ENCODE peak calls at places on chromosome 22, in five cellular contexts. H is RWPE1, R is NB4, A is cardiac fibroblast, F is sigmoid colon. O is an unnamed sample.

GRCh38 chr22:33166206-33166605 is 108.0 kb upstream of the SYN3 start:
- DNase-seq in F (no peak), A (no peak), H (no peak), R (peak), O (no peak)

GRCh38 chr22:30822216-30823014 is 127.7 kb downstream of the OSBP2 start:
- DNase-seq in F (no peak), A (no peak), R (no peak), H (peak), O (no peak)

GRCh38 chr22:46659059-46659790 is 39.0 kb downstream of the GRAMD4 start:
- DNase-seq in F (no peak), A (no peak), H (no peak), R (no peak), O (no peak)

GRCh38 chr22:32761251-32761903 is 40.1 kb upstream of the TIMP3 start:
- DNase-seq in A (no peak), F (no peak), R (no peak), H (no peak), O (no peak)

GRCh38 chr22:42990131-42990838 is 24.7 kb downstream of the PACSIN2 start:
- DNase-seq in A (peak), R (peak), F (peak), H (peak), O (no peak)

GRCh38 chr22:19948057-19948760 is 6.6 kb upstream of the TXNRD2 start:
- DNase-seq in H (no peak), F (no peak), R (no peak), A (no peak), O (no peak)

GRCh38 chr22:27918351-27919221 is 470 bp downstream of the PITPNB start:
- DNase-seq in F (peak), A (peak), R (peak), H (peak), O (peak)

GRCh38 chr22:47012589-47013365 is 250.3 kb downstream of the TBC1D22A start:
- DNase-seq in R (no peak), A (peak), F (peak), H (no peak), O (no peak)

DNA sequence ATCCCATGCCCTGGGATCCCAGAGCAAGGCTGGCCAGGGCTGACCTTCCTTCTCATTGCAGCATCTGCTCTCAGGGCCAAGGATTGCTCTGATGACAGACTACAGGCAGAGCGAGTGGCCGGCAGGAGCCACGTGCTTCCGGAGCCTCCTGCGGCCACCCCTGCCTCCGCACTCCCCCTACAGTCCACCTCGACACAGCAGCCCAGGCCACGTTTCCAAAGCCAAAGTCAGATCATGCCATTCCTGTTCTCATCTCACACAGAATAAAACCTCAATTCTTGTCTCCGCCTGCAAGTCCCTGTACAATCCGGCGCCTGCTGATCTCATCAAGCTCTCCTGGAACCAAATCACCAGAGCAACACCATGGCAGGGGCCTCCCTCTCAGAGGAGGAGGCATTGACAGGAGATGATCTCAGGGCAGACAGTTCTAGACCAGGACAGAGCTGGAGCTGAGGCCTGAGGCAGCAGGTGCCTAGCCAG is 20.9 kb upstream of the UPK3A start:
- DNase-seq in R (peak), A (peak), H (peak), F (peak), O (peak)
- TF ChIP-seq CTCF in R (peak), A (peak), H (peak), F (peak), O (peak)

DNA sequence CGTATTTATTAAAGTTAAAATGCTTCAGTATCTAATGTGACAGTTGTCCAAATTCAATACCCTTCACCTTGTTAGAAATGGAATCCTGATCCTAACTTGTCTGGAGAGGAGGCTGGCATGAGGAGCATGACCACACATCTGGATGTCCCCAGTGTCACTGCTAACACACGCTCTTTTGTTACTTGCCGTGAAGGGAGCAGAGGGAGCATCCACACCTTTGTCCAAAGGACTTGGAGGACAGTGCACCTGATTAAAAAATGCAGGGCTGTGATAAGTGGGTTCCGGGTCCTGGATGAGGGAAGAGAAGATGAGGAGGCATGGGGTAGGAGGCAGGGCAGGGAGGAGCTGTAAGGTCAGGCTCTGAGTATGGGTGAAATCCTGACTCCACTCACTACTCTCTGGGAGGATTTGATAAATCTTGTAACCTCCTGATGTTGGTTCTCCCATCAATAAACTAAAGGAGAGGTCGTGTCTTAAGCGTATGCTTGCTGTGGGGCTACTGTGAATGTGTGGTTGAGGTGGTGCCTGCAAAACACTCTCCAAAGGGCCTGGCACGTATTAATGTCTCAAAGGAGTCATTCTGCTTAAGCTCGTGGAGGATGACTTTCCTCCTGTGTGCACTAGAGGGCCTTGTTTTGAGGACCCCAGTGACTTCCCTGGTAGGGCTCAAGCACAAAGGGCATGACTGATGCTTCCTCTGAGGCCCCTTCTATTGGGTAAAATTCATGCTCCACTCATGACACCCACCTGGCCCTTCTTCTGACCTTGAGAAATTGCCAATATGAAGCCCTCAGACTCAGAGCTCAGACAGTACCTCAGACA is 16.8 kb upstream of the IGLL5 start:
- DNase-seq in H (no peak), F (no peak), A (no peak), R (peak), O (no peak)
- TF ChIP-seq CTCF in H (no peak), F (no peak), A (no peak), R (peak), O (peak)

DNA sequence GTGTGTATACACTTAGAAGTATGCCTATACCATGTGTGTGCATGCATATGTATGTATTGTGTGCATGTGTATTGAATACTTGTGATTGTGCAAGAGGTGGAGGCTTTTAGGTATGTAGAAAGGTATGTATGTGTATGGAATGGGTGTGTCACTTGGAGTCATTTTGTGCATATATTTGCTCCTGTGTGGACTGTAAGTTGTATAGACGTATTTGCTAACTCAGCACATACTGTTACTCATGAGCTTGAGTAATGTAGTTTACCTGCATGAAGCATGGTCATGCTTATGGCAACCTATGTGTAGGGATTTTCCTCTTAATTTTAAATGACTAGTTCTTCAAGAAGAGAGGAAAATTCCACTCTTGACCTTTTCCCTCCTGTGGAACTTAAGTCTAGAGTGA is 507.6 kb upstream of the LARGE1 start:
- DNase-seq in F (no peak), R (no peak), A (no peak), H (no peak), O (no peak)
- TF ChIP-seq CTCF in F (no peak), R (no peak), A (no peak), H (no peak), O (no peak)

DNA sequence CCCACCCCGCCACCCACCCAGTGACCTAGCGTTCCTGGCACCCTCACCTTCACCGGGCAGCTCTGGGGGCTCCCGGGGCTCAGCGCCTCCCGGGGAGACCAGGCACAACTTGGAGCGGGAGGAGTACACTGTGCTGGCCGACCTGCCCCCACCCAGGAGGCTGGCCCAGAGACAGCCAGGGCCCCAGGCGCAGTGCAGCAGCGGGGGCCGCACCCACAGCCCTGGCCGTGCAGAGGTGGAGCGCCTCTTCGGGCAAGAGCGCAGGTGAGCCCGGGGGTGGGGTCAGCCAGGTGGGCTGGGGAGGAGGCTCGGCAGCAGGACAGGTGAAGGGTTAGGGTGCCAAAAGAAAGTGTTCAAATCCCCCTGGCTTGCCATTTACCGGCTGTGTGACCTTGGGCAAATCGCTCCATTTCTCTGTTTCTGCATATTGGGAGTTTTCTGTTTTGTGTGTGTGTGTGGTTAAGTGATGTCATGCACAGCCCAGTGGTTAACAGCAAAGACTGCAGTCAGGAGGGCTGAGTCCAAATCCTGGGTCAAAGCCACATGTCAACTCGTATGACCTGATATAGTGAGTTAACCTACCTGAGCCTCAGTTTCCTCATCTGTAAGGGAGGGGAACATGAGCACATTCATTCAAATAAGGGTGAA is 29.5 kb downstream of the TRIOBP start:
- DNase-seq in A (peak), F (no peak), R (peak), H (no peak), O (no peak)
- TF ChIP-seq CTCF in A (no peak), F (no peak), R (no peak), H (no peak), O (no peak)

DNA sequence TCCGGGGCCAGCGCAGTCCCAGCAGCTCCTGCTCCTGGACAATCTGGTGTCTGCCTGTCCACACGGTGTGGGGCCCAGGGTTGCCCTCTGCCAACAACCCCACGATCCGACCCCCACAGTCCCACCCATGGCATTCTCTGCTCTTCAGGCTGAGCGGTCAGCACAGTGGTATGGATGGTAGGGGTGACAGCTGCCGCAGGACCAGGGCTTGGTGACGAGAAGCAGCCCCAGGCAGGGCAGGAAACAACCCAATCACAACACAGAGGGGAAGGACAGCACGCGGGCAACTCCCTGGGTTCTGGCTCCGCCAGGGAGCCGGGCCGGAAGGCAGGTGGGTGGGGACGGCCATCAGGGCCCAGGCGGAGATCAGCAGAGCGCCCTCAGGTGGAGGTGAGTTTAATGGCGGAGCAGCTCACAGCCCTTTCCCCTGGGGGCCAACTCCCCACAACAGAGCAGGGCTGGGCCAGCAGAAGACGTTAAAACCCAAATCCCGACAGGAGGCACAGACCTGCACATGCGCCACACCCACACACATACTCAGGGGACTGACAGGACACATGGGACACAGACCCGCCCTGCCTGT is 5.3 kb upstream of the CHADL start:
- DNase-seq in R (no peak), F (no peak), H (no peak), A (no peak), O (no peak)
- TF ChIP-seq CTCF in R (peak), F (no peak), H (no peak), A (no peak), O (no peak)

GRCh38 chr22:36758792-36759271 is 17.1 kb downstream of the IFT27 start:
- DNase-seq in A (no peak), H (no peak), R (no peak), F (peak), O (no peak)
- TF ChIP-seq CTCF in A (no peak), H (no peak), R (no peak), F (no peak), O (no peak)

GRCh38 chr22:45280583-45280972 is 4.2 kb upstream of the UPK3A start:
- DNase-seq in A (no peak), R (no peak), F (no peak), H (no peak), O (no peak)

GRCh38 chr22:45285431-45286058 is 796 bp downstream of the UPK3A start:
- DNase-seq in A (no peak), H (no peak), R (no peak), F (no peak), O (peak)

GRCh38 chr22:45280995-45281394 is 3.8 kb upstream of the UPK3A start:
- DNase-seq in R (no peak), F (no peak), A (no peak), H (no peak), O (no peak)

GRCh38 chr22:45286854-45287551 is 2.3 kb downstream of the UPK3A start:
- DNase-seq in H (no peak), R (no peak), A (no peak), F (no peak), O (no peak)

GRCh38 chr22:45284705-45285305 is at the start of gene UPK3A:
- DNase-seq in A (no peak), R (peak), H (peak), F (no peak), O (peak)
- TF ChIP-seq CTCF in A (no peak), R (no peak), H (no peak), F (no peak), O (no peak)

O was measured in progenitor cell of endocrine pancreas.